ENCODE peak calls at places on chromosomes 7 and 10, in nine cellular contexts. Q is neuronal stem cell, G is amniotic stem cell, W is upper lobe of right lung, A is Caki2, S is posterior cingulate gyrus, L is ELR, P is Calu3, J is NCI-H460. H is an unnamed sample.
A peak's percentile ranks its signal among the peaks of the same experiment; 100 is the strongest.

GRCh38 chr7:102044984-102045673 is 227.7 kb downstream of the CUX1 start:
- DNase-seq in P (no peak), A (no peak), Q (no peak), G (peak; percentile 68), W (peak; percentile 72), S (peak; percentile 89), J (no peak), L (peak; percentile 77), H (no peak)

GRCh38 chr7:115838829-115839228 is 191.7 kb downstream of the TFEC start:
- DNase-seq in J (no peak), G (no peak), Q (no peak), L (no peak), A (no peak), W (no peak), P (no peak), S (no peak), H (no peak)

GRCh38 chr10:65358565-65358964 is 1567.3 kb upstream of the LRRTM3 start:
- DNase-seq in A (peak; percentile 24), P (peak; percentile 46), W (no peak), G (no peak), J (peak; percentile 50), S (no peak), Q (no peak), L (no peak), H (no peak)

GRCh38 chr10:33336606-33337334 is 2.3 kb upstream of the NRP1 start:
- DNase-seq in J (no peak), W (peak; percentile 73), A (peak; percentile 63), S (peak; percentile 88), P (peak; percentile 46), G (no peak), Q (peak; percentile 45), L (peak; percentile 66), H (peak; percentile 67)

GRCh38 chr7:71682841-71683341 is 550.9 kb downstream of the GALNT17 start:
- DNase-seq in A (no peak), J (no peak), P (no peak), Q (peak; percentile 48), S (no peak), L (no peak), G (no peak), W (no peak), H (no peak)

GRCh38 chr7:135493362-135493761 is 16.5 kb downstream of the CNOT4 start:
- DNase-seq in G (no peak), W (no peak), S (no peak), Q (no peak), J (no peak), P (no peak), A (no peak), L (no peak), H (no peak)

GRCh38 chr10:69202332-69202731 is 17.8 kb upstream of the HKDC1 start:
- DNase-seq in P (no peak), L (no peak), W (no peak), Q (no peak), A (no peak), J (peak; percentile 72), S (no peak), G (no peak), H (no peak)

GRCh38 chr7:150385240-150385830 is 6.2 kb downstream of the ZNF775 start:
- DNase-seq in P (no peak), S (no peak), W (peak; percentile 13), J (no peak), G (no peak), Q (no peak), A (no peak), L (no peak), H (no peak)

GRCh38 chr7:2508327-2509231 is 11.0 kb upstream of the LFNG start:
- DNase-seq in A (no peak), L (peak; percentile 81), W (peak; percentile 86), G (no peak), S (no peak), J (no peak), Q (no peak), P (peak; percentile 47), H (no peak)

GRCh38 chr10:76973091-76973514 is 664.5 kb downstream of the KCNMA1 start:
- DNase-seq in S (no peak), A (no peak), J (no peak), W (no peak), G (no peak), P (no peak), L (no peak), Q (no peak), H (no peak)

GRCh38 chr10:99760321-99760720 is 22.1 kb upstream of the ABCC2 start:
- DNase-seq in S (no peak), G (no peak), A (no peak), Q (no peak), W (no peak), L (no peak), J (no peak), P (no peak), H (no peak)

GRCh38 chr7:138204285-138204988 is 128.2 kb downstream of the AKR1D1 start:
- DNase-seq in Q (no peak), A (no peak), P (no peak), S (no peak), L (no peak), J (no peak), G (no peak), W (no peak), H (no peak)

GRCh38 chr10:26627320-26627719 is 70.2 kb upstream of the PDSS1 start:
- DNase-seq in L (peak; percentile 37), S (no peak), P (no peak), G (no peak), J (no peak), Q (no peak), A (peak; percentile 21), W (no peak), H (peak; percentile 18)

GRCh38 chr7:111266613-111267012 is 175.7 kb downstream of the LRRN3 start:
- DNase-seq in A (peak; percentile 22), W (no peak), L (peak; percentile 8), S (no peak), G (no peak), J (peak; percentile 9), P (no peak), Q (no peak), H (peak; percentile 6)

GRCh38 chr7:113128028-113128427 is 9.7 kb upstream of the SMIM30 start:
- DNase-seq in Q (no peak), G (no peak), S (no peak), J (no peak), P (no peak), A (no peak), W (no peak), L (peak; percentile 25), H (no peak)

GRCh38 chr10:109831846-109832245 is 91.5 kb downstream of the XPNPEP1 start:
- DNase-seq in G (no peak), L (no peak), P (no peak), W (no peak), Q (no peak), S (no peak), J (no peak), A (no peak), H (no peak)

GRCh38 chr7:142476077-142476476 is 218.2 kb upstream of the PRSS58 start:
- DNase-seq in A (no peak), W (no peak), J (no peak), G (no peak), S (no peak), Q (no peak), L (no peak), P (no peak), H (no peak)

GRCh38 chr7:101740981-101741725 is 76.3 kb upstream of the CUX1 start:
- DNase-seq in Q (no peak), P (no peak), S (no peak), J (no peak), A (no peak), G (no peak), W (no peak), L (no peak), H (no peak)

GRCh38 chr7:46932656-46933424 is 649.1 kb downstream of the TNS3 start:
- DNase-seq in A (peak; percentile 16), J (peak; percentile 84), P (peak; percentile 41), L (peak; percentile 88), W (no peak), G (peak; percentile 77), S (no peak), Q (no peak), H (peak; percentile 11)

GRCh38 chr10:122954731-122955050 is 664 bp upstream of the C10orf88 start:
- DNase-seq in A (no peak), Q (no peak), W (no peak), S (no peak), L (no peak), J (no peak), P (no peak), G (no peak), H (no peak)